ENCODE peak calls at places on chromosomes 7 and 10, in five cellular contexts. E is HepG2, S is H1, G is K562, H is GM12878. N is an unnamed sample.

GRCh38 chr7:13540429-13540828 is 449.0 kb downstream of the ETV1 start:
- DNase-seq in H (no peak), S (no peak), E (no peak), G (no peak), N (no peak)

GRCh38 chr10:122494833-122495232 is 33.5 kb downstream of the HTRA1 start:
- DNase-seq in G (peak), H (no peak), E (no peak), S (no peak), N (peak)

GRCh38 chr10:14587540-14588083 is 187.1 kb downstream of the FAM107B start:
- DNase-seq in G (no peak), S (no peak), E (no peak), H (no peak), N (no peak)

GRCh38 chr7:71457021-71457420 is 325.1 kb downstream of the GALNT17 start:
- DNase-seq in S (no peak), H (no peak), E (no peak), G (no peak), N (no peak)

GRCh38 chr10:132974886-132975881 is 32.8 kb upstream of the CFAP46 start:
- DNase-seq in H (no peak), E (no peak), G (no peak), S (no peak), N (no peak)

GRCh38 chr10:62613429-62613828 is 191.1 kb upstream of the ADO start:
- DNase-seq in S (no peak), G (peak), H (no peak), E (no peak), N (no peak)

GRCh38 chr7:99621271-99621670 is 4.5 kb downstream of the ZSCAN25 start:
- DNase-seq in H (no peak), S (no peak), E (no peak), G (no peak), N (no peak)

GRCh38 chr7:77538908-77539212 is 1.8 kb downstream of the PTPN12 start:
- DNase-seq in E (no peak), S (no peak), G (no peak), H (no peak), N (no peak)

GRCh38 chr7:101108330-101108857 is 18.5 kb upstream of the SERPINE1 start:
- DNase-seq in G (no peak), H (peak), S (no peak), E (peak), N (no peak)

GRCh38 chr10:88110355-88110754 is 246.9 kb downstream of the PTEN start:
- DNase-seq in E (no peak), S (no peak), G (no peak), H (no peak), N (peak)

GRCh38 chr10:10492420-10492819 is 525.3 kb upstream of the CELF2 start:
- DNase-seq in G (no peak), S (no peak), H (no peak), E (no peak), N (no peak)

GRCh38 chr10:35306852-35307251 is 29.5 kb upstream of the CCNY start:
- DNase-seq in S (no peak), E (peak), H (no peak), G (peak), N (no peak)

GRCh38 chr7:11237742-11238141 is 264.1 kb downstream of the PHF14 start:
- DNase-seq in E (no peak), S (no peak), G (no peak), H (no peak), N (no peak)

GRCh38 chr7:73706122-73707044 is 13.1 kb downstream of the STX1A start:
- DNase-seq in E (no peak), H (no peak), S (peak), G (peak), N (peak)

GRCh38 chr7:55133630-55134392 is 115.0 kb downstream of the EGFR start:
- DNase-seq in H (no peak), S (no peak), G (peak), E (peak), N (peak)

GRCh38 chr10:88472540-88472939 is 110.6 kb downstream of the RNLS start:
- DNase-seq in S (no peak), H (no peak), E (no peak), G (no peak), N (no peak)

GRCh38 chr7:129789652-129790051 is 163.1 kb downstream of the UBE2H start:
- DNase-seq in E (no peak), S (no peak), H (no peak), G (no peak), N (no peak)

GRCh38 chr7:129790136-129790535 is 162.6 kb downstream of the UBE2H start:
- DNase-seq in S (no peak), H (no peak), G (no peak), E (no peak), N (no peak)

GRCh38 chr7:129796186-129796775 is 156.5 kb downstream of the UBE2H start:
- DNase-seq in S (no peak), E (no peak), G (no peak), H (no peak), N (no peak)

GRCh38 chr7:129793506-129794310 is 159.1 kb downstream of the UBE2H start:
- DNase-seq in G (no peak), S (no peak), H (no peak), E (no peak), N (no peak)

DNA sequence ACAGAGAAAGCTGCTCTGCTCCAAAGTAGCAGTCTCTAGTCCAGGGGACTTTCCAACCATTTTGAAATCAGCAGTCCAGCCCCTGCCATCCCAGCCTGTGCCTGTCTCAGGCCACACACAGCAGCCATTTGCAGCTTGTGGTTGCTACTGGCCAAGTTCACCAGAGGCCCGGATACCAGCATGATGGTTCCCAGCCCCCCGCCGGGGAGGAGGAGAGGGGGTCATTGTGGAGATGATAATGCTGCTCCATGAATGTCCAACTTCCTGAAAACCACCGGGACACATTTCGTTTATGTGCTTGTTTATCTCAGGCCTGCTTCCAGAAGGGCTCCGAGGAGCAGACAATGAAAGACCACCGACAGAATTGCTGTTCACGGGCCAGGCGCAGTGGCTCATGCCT is 160.0 kb downstream of the UBE2H start:
- DNase-seq in H (no peak), G (no peak), S (no peak), E (no peak), N (no peak)
- TF ChIP-seq ZNF274 in H (no peak), G (no peak), S (no peak), E (no peak), N (no peak)

GRCh38 chr10:11870461-11870780 is 47.3 kb downstream of the PROSER2 start:
- DNase-seq in S (no peak), E (no peak), G (no peak), H (no peak), N (no peak)
- H2AFZ ChIP-seq in S (no peak), E (no peak), G (no peak), H (no peak), N (no peak)

GRCh38 chr10:71092812-71093391 is 119.5 kb upstream of the UNC5B start:
- DNase-seq in S (peak), G (no peak), H (no peak), E (no peak), N (no peak)
- TF ChIP-seq MAX in S (no peak), G (no peak), H (no peak), E (no peak), N (no peak)

GRCh38 chr10:52499281-52499680 is 185.2 kb downstream of the DKK1 start:
- DNase-seq in E (no peak), G (no peak), H (no peak), S (no peak), N (no peak)
- TF ChIP-seq ZNF274 in E (no peak), G (no peak), H (no peak), S (no peak), N (no peak)

DNA sequence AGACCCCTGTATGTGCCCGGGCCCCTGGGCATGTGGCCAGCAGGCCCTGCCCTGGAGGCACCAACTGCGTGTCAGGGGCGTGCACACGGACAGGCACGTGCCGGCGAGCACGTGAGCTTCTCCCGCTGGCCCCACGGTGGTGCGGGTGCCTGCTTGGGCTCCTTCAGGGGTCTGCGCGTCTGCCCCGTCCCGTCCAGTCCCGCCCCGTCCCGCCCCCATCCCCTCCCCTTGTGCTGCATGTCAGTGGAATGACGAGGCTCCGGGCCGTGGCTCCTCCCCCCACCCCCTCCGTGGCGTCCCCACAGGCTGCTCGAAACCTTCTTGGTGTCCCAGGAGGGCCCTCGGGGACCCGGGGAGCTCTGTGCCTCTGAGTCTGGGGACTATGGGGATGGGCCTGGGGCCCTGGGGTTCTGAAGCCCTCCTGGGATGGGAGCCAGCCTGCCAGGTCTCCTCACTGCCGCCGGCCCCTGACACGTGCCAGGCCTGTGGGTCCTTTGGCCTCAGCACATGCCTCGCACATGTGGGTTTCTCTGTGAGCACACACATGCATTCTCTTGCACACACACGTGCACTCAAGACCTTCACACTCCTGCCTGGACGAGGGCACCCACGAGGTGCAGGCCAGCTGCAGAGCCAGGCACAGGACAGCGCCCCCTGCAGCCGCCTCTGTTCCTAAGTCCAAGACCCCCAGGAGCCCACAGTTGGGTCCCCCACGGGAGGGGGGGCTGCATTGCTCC is 27.5 kb upstream of the AMZ1 start:
- DNase-seq in S (peak), G (peak), E (no peak), H (no peak), N (no peak)
- H2AFZ ChIP-seq in S (no peak), G (peak), E (no peak), H (no peak), N (no peak)

GRCh38 chr7:94888542-94888941 is 18.9 kb upstream of the PPP1R9A start:
- DNase-seq in H (no peak), E (peak), S (no peak), G (no peak), N (peak)
- TF ChIP-seq MAX in H (no peak), E (no peak), S (no peak), G (no peak), N (no peak)

GRCh38 chr7:151941009-151941408 is 15.2 kb upstream of the GALNTL5 start:
- DNase-seq in E (no peak), S (no peak), G (no peak), H (no peak), N (no peak)

GRCh38 chr7:151934584-151934983 is 21.7 kb upstream of the GALNTL5 start:
- DNase-seq in S (no peak), H (no peak), G (no peak), E (no peak), N (no peak)

GRCh38 chr7:151938550-151938949 is 17.7 kb upstream of the GALNTL5 start:
- DNase-seq in S (no peak), H (no peak), G (no peak), E (no peak), N (no peak)

GRCh38 chr7:151940048-151940845 is 16.0 kb upstream of the GALNTL5 start:
- DNase-seq in G (no peak), E (no peak), S (no peak), H (no peak), N (no peak)

GRCh38 chr7:151936207-151936606 is 20.0 kb upstream of the GALNTL5 start:
- DNase-seq in G (no peak), E (no peak), S (no peak), H (peak), N (no peak)
- TF ChIP-seq ZNF274 in G (no peak), E (no peak), S (no peak), H (no peak), N (no peak)

DNA sequence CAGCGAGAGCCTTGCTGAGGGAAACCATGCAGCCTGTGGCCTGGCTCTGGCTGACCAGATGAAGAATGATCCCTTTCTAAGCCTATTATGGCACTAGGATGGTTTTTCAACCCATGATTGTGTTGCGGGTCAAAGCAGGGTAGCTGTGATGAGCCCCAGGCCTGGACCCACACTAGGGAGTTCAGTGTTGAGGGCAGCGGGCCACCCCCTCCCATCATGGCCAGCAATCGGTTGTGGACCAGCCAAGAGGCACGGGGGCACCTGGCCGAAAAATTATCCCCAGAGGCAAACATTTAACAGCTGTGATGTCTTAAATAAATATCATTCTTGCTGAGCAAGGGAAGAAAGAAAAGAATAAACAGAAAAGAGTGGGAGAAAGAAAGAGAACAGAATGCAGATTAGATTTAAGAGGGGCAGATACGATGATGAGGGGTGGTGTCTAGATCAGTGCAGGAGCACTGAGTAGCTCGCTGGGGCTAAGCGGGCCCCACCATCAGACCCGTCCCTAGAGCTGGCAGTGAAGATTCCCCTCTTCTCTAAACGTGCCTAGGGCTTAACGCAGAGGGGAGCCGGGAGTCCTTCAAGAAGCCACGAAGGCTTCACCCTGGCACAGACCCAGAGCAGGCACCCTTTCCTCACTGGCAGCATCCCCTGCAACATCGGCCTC is 82.7 kb downstream of the SLC37A3 start:
- DNase-seq in E (no peak), G (no peak), S (no peak), H (no peak), N (no peak)
- H2AFZ ChIP-seq in E (no peak), G (peak), S (no peak), H (no peak), N (no peak)

N was measured in HCT116.